ENCODE peak calls at places on chromosomes 6 and 20, in five cellular contexts. W is small intestine, R is adrenal gland, N is body of pancreas, F is HCT116. P is an unnamed sample.

GRCh38 chr6:36752886-36753506 is 55.4 kb downstream of the RAB44 start:
- DNase-seq in W (peak; percentile 88), R (no peak), N (no peak), F (no peak), P (no peak)

GRCh38 chr6:14286144-14286543 is 168.6 kb downstream of the CD83 start:
- DNase-seq in W (no peak), R (peak; percentile 40), N (no peak), F (peak; percentile 35), P (peak; percentile 91)

GRCh38 chr20:44460795-44461141 is 14.9 kb upstream of the TTPAL start:
- DNase-seq in W (peak; percentile 87), R (no peak), N (no peak), F (peak; percentile 31), P (no peak)

GRCh38 chr6:37155394-37156312 is 14.3 kb upstream of the PIM1 start:
- DNase-seq in W (no peak), R (no peak), N (no peak), F (no peak), P (no peak)

GRCh38 chr6:145148392-145149175 is 586.7 kb downstream of the EPM2A start:
- DNase-seq in W (peak; percentile 76), R (peak; percentile 67), N (peak; percentile 72), F (peak; percentile 82), P (peak; percentile 36)

GRCh38 chr6:34143884-34144580 is 1.9 kb downstream of the GRM4 start:
- DNase-seq in W (no peak), R (no peak), N (no peak), F (no peak), P (no peak)

GRCh38 chr20:63970714-63971431 is 1.1 kb upstream of the ZNF512B start:
- DNase-seq in W (no peak), R (no peak), N (no peak), F (no peak), P (no peak)

GRCh38 chr6:149942461-149942829 is 631 bp downstream of the ULBP2 start:
- DNase-seq in W (no peak), R (no peak), N (no peak), F (no peak), P (no peak)

GRCh38 chr6:160036790-160037206 is 67.9 kb downstream of the IGF2R start:
- DNase-seq in W (no peak), R (no peak), N (no peak), F (no peak), P (peak; percentile 74)

GRCh38 chr20:40506567-40506966 is 182.5 kb downstream of the MAFB start:
- DNase-seq in W (peak; percentile 6), R (peak; percentile 65), N (peak; percentile 50), F (peak; percentile 78), P (peak; percentile 98)

GRCh38 chr20:44547419-44547818 is 25.5 kb upstream of the SERINC3 start:
- DNase-seq in W (no peak), R (no peak), N (no peak), F (no peak), P (no peak)

GRCh38 chr6:150866147-150867073 is 908 bp downstream of the MTHFD1L start:
- DNase-seq in W (peak; percentile 56), R (peak; percentile 91), N (peak; percentile 79), F (peak; percentile 58), P (peak; percentile 84)

DNA sequence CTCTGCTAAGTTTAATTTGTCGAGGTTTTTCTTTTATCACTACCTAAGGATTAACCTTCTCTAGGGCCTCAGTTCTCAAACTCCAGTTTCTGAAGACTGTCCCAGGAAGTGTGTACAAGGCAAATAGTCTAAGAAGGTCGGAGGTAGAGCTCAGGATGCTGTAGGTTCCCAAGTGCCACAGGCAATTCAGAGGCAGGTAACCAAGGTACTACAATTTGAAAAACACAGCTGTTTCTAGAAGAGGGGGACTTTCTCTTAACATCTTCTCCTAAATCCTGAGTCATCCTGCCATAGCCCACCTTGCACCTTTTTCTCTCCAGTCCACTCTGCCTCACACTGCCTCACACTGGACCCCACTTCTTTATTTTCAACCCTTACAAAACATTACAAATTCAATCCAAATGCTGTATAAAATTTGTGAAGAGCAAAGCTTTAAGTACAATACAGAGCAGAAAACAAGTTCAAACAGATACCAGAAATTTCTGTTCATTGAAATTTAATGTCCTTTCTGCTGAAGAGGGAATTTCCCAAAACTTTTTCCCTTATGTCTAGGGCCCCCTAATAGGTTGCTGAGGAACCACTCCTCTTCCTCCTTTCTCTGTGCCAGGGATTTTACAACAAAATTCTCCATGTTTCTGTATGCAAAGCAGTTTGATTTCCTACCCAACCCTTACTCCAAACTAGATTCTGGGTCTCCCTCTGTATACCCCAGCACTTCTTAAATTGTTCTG is 43.0 kb downstream of the FRK start:
- DNase-seq in W (no peak), R (no peak), N (no peak), F (no peak), P (no peak)
- H3K27ac ChIP-seq in W (peak overlapping the region; percentile 64), R (no peak overlapping the region), N (peak overlapping the region; percentile 9), F (no peak overlapping the region), P (no peak overlapping the region)

GRCh38 chr6:138987643-138988468 is at the start of gene REPS1:
- DNase-seq in W (peak; percentile 90), R (peak; percentile 91), N (peak; percentile 92), F (peak; percentile 78), P (peak; percentile 86)
- H3K27ac ChIP-seq in W (peak within 1 kb of the TSS; percentile 90), R (peak within 1 kb of the TSS; percentile 82), N (peak within 1 kb of the TSS; percentile 92), F (peak within 1 kb of the TSS; percentile 72), P (peak within 1 kb of the TSS; percentile 70)

DNA sequence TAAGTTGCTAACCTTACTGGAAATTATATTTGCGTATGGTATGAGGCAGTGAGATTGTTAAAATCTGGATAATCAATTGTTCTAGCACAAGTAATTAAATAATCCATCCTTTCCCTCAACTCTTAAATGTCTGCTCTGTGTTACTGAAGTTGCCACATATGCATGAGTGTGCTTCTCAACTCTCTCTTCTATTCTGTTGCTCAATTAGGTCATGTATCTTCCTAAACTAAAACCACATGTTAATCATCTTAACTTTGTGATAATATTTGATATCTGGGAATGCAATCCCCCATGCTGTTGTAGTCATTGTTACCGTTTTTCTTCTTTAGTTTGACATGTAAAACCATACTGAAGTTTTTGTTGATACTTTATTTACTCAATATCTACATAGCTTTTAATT is 63.5 kb upstream of the STMND1 start:
- DNase-seq in W (no peak), R (no peak), N (no peak), F (no peak), P (no peak)
- H3K27ac ChIP-seq in W (no peak overlapping the region), R (no peak overlapping the region), N (no peak overlapping the region), F (no peak overlapping the region), P (no peak overlapping the region)

GRCh38 chr20:24747015-24747712 is 201.9 kb upstream of the CST7 start:
- DNase-seq in W (no peak), R (no peak), N (no peak), F (no peak), P (no peak)
- H3K27ac ChIP-seq in W (no peak overlapping the region), R (no peak overlapping the region), N (no peak overlapping the region), F (no peak overlapping the region), P (no peak overlapping the region)

GRCh38 chr20:38867062-38867359 is 59.2 kb upstream of the FAM83D start:
- DNase-seq in W (no peak), R (no peak), N (no peak), F (no peak), P (no peak)

GRCh38 chr20:38863024-38863851 is 57.7 kb downstream of the PPP1R16B start:
- DNase-seq in W (peak; percentile 54), R (no peak), N (no peak), F (no peak), P (no peak)

GRCh38 chr20:38862226-38862625 is 56.7 kb downstream of the PPP1R16B start:
- DNase-seq in W (no peak), R (no peak), N (no peak), F (no peak), P (no peak)

GRCh38 chr20:38866265-38867061 is 59.8 kb upstream of the FAM83D start:
- DNase-seq in W (no peak), R (no peak), N (no peak), F (no peak), P (no peak)

DNA sequence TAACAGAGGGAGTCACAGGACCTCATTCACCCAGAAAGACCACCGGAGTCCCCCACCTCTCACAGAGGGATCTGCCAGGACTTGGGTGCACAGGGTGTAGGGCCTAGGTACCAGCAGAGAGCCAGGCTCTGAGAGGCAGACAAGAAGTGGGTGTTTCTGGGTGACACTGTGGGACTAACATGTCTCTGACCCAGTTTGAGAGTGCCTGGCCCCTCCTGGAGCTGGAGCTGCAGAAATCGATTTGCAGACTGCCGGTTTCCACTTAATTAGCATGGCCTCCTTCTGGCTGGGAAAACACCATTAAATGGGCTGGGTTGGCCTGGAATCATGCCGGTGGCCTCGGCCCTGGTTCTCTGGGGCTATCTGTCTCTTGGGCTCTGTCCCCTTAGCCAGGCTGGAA is 59.2 kb downstream of the PPP1R16B start:
- DNase-seq in W (no peak), R (no peak), N (no peak), F (no peak), P (no peak)
- H3K27ac ChIP-seq in W (no peak overlapping the region), R (no peak overlapping the region), N (no peak overlapping the region), F (no peak overlapping the region), P (no peak overlapping the region)

GRCh38 chr20:25293507-25293906 is 45.6 kb downstream of the PYGB start:
- DNase-seq in W (no peak), R (no peak), N (peak; percentile 9), F (no peak), P (no peak)

GRCh38 chr20:25295386-25296093 is 47.7 kb downstream of the PYGB start:
- DNase-seq in W (peak; percentile 69), R (peak; percentile 59), N (peak; percentile 86), F (no peak), P (no peak)

GRCh38 chr20:25294459-25295385 is 46.8 kb downstream of the PYGB start:
- DNase-seq in W (peak; percentile 27), R (no peak), N (no peak), F (peak; percentile 35), P (peak; percentile 38)

GRCh38 chr20:25292176-25292891 is 44.4 kb downstream of the PYGB start:
- DNase-seq in W (no peak), R (no peak), N (peak; percentile 12), F (no peak), P (no peak)

GRCh38 chr20:25293910-25294458 is 46.1 kb downstream of the PYGB start:
- DNase-seq in W (no peak), R (no peak), N (peak; percentile 13), F (no peak), P (no peak)
- H3K27ac ChIP-seq in W (no peak overlapping the region), R (peak overlapping the region; percentile 81), N (no peak overlapping the region), F (peak overlapping the region; percentile 0), P (no peak overlapping the region)

P was measured in brain microvascular endothelial cell.